ENCODE peak calls at places on chromosomes 2 and 18, in four cellular contexts. A, R, N and F are unnamed samples.

GRCh38 chr2:211982162-211982561 is 556.4 kb downstream of the ERBB4 start:
- DNase-seq in R (no peak), N (no peak), A (no peak), F (no peak)

GRCh38 chr2:62197609-62198236 is 1.8 kb downstream of the B3GNT2 start:
- DNase-seq in R (peak; percentile 9), A (no peak), N (no peak), F (no peak)

GRCh38 chr2:118861741-118862140 is 14.3 kb upstream of the EN1 start:
- DNase-seq in R (no peak), N (no peak), A (no peak), F (no peak)

GRCh38 chr2:213147550-213147949 is 3.9 kb downstream of the IKZF2 start:
- DNase-seq in R (no peak), N (no peak), A (no peak), F (no peak)

GRCh38 chr2:4792126-4792525 is 900.1 kb upstream of the SOX11 start:
- DNase-seq in A (no peak), R (no peak), N (no peak), F (no peak)

GRCh38 chr2:19846030-19846429 is 55.8 kb downstream of the TTC32 start:
- DNase-seq in N (peak; percentile 51), A (no peak), R (no peak), F (no peak)

GRCh38 chr2:159084395-159085370 is 116.2 kb downstream of the TANC1 start:
- DNase-seq in A (no peak), N (no peak), R (no peak), F (peak; percentile 93)

GRCh38 chr2:8798393-8798792 is 39.0 kb downstream of the KIDINS220 start:
- DNase-seq in R (no peak), N (no peak), A (no peak), F (no peak)

GRCh38 chr2:1553671-1554295 is 140.5 kb downstream of the TPO start:
- DNase-seq in N (no peak), A (no peak), R (no peak), F (peak; percentile 80)

GRCh38 chr18:78789850-78790249 is 189.8 kb upstream of the SALL3 start:
- DNase-seq in A (no peak), R (no peak), N (no peak), F (no peak)

GRCh38 chr2:12109363-12110017 is 363.1 kb downstream of the LPIN1 start:
- DNase-seq in R (no peak), N (no peak), A (no peak), F (no peak)

GRCh38 chr18:21000667-21001066 is 110.9 kb downstream of the ROCK1 start:
- DNase-seq in N (no peak), A (no peak), R (no peak), F (peak; percentile 10)